ENCODE peak calls at places on chromosomes 5 and 9, in nine cellular contexts. D is HEK293T; P is stimulated activated CD4-positive, alpha-beta T cell treated with anti-CD3 and anti-CD28 coated beads, Interleukin-4, amount 100 ng/mL, for 4 hours; B is activated CD8-positive, alpha-beta memory T cell treated with anti-CD3 and anti-CD28 coated beads for 48 hours; A is hypothalamus; I is smooth muscle cell of the brain vasculature; C is epithelial cell of esophagus; T is H7; Y is A549. F is an unnamed sample.

GRCh38 chr5:179307931-179308471 is 37.3 kb downstream of the ADAMTS2 start:
- DNase-seq in D (no peak), P (no peak), B (no peak), A (no peak), I (no peak), C (no peak), T (no peak), Y (no peak), F (no peak)

GRCh38 chr5:139912804-139913203 is 117.2 kb downstream of the PSD2 start:
- DNase-seq in D (no peak), P (no peak), B (no peak), A (no peak), I (no peak), C (no peak), T (no peak), Y (no peak), F (no peak)

GRCh38 chr5:116573617-116574431 is 799 bp downstream of the SEMA6A start:
- DNase-seq in D (peak), P (no peak), B (no peak), A (peak), I (no peak), C (peak), T (peak), Y (peak), F (no peak)

GRCh38 chr5:34703767-34704324 is 47.7 kb downstream of the RAI14 start:
- DNase-seq in D (no peak), P (no peak), B (no peak), A (no peak), I (no peak), C (no peak), T (peak), Y (no peak), F (no peak)

GRCh38 chr5:173479711-173480110 is 136.7 kb downstream of the BOD1 start:
- DNase-seq in D (no peak), P (no peak), B (no peak), A (no peak), I (no peak), C (no peak), T (no peak), Y (no peak), F (no peak)

GRCh38 chr9:114988962-114989599 is 58.7 kb upstream of the TNFSF8 start:
- DNase-seq in D (no peak), P (no peak), B (peak), A (no peak), I (no peak), C (peak), T (no peak), Y (no peak), F (no peak)

GRCh38 chr9:130242270-130243014 is 23.1 kb upstream of the HMCN2 start:
- DNase-seq in D (no peak), P (no peak), B (no peak), A (no peak), I (no peak), C (no peak), T (no peak), Y (no peak), F (no peak)

GRCh38 chr5:177447611-177448243 is 1.1 kb downstream of the PRR7 start:
- DNase-seq in D (no peak), P (no peak), B (no peak), A (peak), I (no peak), C (peak), T (peak), Y (peak), F (no peak)

GRCh38 chr5:2201011-2201410 is 318.3 kb upstream of the IRX4 start:
- DNase-seq in D (no peak), P (no peak), B (no peak), A (no peak), I (no peak), C (no peak), T (no peak), Y (no peak), F (no peak)

GRCh38 chr9:91428927-91429351 is 5.3 kb upstream of the NFIL3 start:
- DNase-seq in D (no peak), P (no peak), B (no peak), A (no peak), I (no peak), C (peak), T (no peak), Y (no peak), F (no peak)

GRCh38 chr9:86602715-86603114 is 248.5 kb upstream of the TUT7 start:
- DNase-seq in D (no peak), P (no peak), B (no peak), A (no peak), I (no peak), C (peak), T (no peak), Y (no peak), F (no peak)

F was measured in SK-N-MC.